ENCODE peak calls at places on chromosomes 11 and 22, in eight cellular contexts. Z, L, V, N, H, B, O and D are unnamed samples.

GRCh38 chr11:70141490-70142014 is 61.5 kb upstream of the FADD start:
- DNase-seq in H (no peak), Z (no peak), N (no peak), B (peak; percentile 87), L (no peak), V (no peak), O (no peak), D (no peak)

GRCh38 chr11:103488021-103488420 is 378.8 kb downstream of the DYNC2H1 start:
- DNase-seq in N (peak; percentile 63), Z (no peak), O (no peak), L (no peak), H (no peak), B (no peak), V (no peak), D (no peak)

GRCh38 chr11:35893796-35894475 is 49.9 kb upstream of the LDLRAD3 start:
- DNase-seq in N (no peak), O (no peak), L (no peak), B (no peak), H (peak; percentile 11), V (no peak), Z (no peak), D (no peak)

GRCh38 chr11:10450451-10451398 is 4.3 kb upstream of the AMPD3 start:
- DNase-seq in O (peak; percentile 35), V (peak; percentile 61), Z (no peak), L (peak; percentile 32), B (peak; percentile 72), N (no peak), H (peak; percentile 25), D (peak; percentile 32)

GRCh38 chr11:119205080-119205479 is 1.1 kb upstream of the CBL start:
- DNase-seq in H (no peak), O (no peak), V (no peak), B (no peak), N (no peak), Z (no peak), L (no peak), D (no peak)

GRCh38 chr22:27985323-27986275 is 66.5 kb upstream of the PITPNB start:
- DNase-seq in Z (no peak), L (no peak), H (no peak), N (no peak), V (no peak), B (no peak), O (no peak), D (no peak)

GRCh38 chr11:39149214-39149613 is 2310.2 kb downstream of the LRRC4C start:
- DNase-seq in L (no peak), B (no peak), O (no peak), V (no peak), H (no peak), N (no peak), Z (no peak), D (no peak)

GRCh38 chr11:3104051-3104714 is 47.0 kb upstream of the CARS1 start:
- DNase-seq in O (no peak), N (no peak), L (no peak), B (no peak), V (no peak), Z (no peak), H (no peak), D (peak; percentile 14)

GRCh38 chr22:45903355-45904149 is 73.4 kb downstream of the WNT7B start:
- DNase-seq in Z (no peak), O (no peak), N (peak; percentile 53), L (no peak), V (no peak), B (no peak), H (peak; percentile 58), D (no peak)

GRCh38 chr22:29912605-29913398 is 29.8 kb downstream of the MTMR3 start:
- DNase-seq in O (no peak), L (no peak), Z (no peak), B (no peak), H (peak; percentile 89), N (peak; percentile 96), V (no peak), D (no peak)

GRCh38 chr11:17636721-17637120 is 82.7 kb upstream of the MYOD1 start:
- DNase-seq in V (no peak), N (no peak), Z (no peak), B (no peak), O (no peak), L (no peak), H (no peak), D (no peak)

GRCh38 chr11:47183031-47183856 is 3.0 kb downstream of the PACSIN3 start:
- DNase-seq in O (no peak), L (no peak), H (no peak), N (no peak), B (no peak), Z (no peak), V (no peak), D (no peak)

GRCh38 chr22:22973336-22973735 is 85.7 kb downstream of the IGLL5 start:
- DNase-seq in B (no peak), H (no peak), N (no peak), V (no peak), L (no peak), O (no peak), Z (no peak), D (no peak)

GRCh38 chr11:129785383-129786111 is 30.1 kb upstream of the TMEM45B start:
- DNase-seq in Z (no peak), H (no peak), N (no peak), B (no peak), O (no peak), L (no peak), V (no peak), D (no peak)

GRCh38 chr11:118792642-118793124 is 1.7 kb upstream of the DDX6 start:
- DNase-seq in H (peak; percentile 85), V (peak; percentile 53), N (peak; percentile 75), L (peak; percentile 42), Z (no peak), B (peak; percentile 91), O (peak; percentile 70), D (peak; percentile 31)

GRCh38 chr11:34343153-34343552 is 14.7 kb downstream of the ABTB2 start:
- DNase-seq in H (peak; percentile 96), N (peak; percentile 87), L (no peak), B (no peak), O (no peak), V (no peak), Z (no peak), D (no peak)

GRCh38 chr11:127600674-127601073 is 600.1 kb upstream of the KIRREL3 start:
- DNase-seq in O (no peak), Z (no peak), H (no peak), L (no peak), B (no peak), N (no peak), V (no peak), D (no peak)

GRCh38 chr11:128473631-128474030 is 113.7 kb downstream of the ETS1 start:
- DNase-seq in Z (no peak), O (peak; percentile 77), N (no peak), V (no peak), L (no peak), H (no peak), B (no peak), D (no peak)

GRCh38 chr11:113895367-113896155 is 9.0 kb upstream of the HTR3B start:
- DNase-seq in B (peak; percentile 54), H (no peak), N (no peak), Z (no peak), V (no peak), L (no peak), O (no peak), D (no peak)

GRCh38 chr11:2994336-2994730 is 2.2 kb upstream of the NAP1L4 start:
- DNase-seq in B (no peak), V (no peak), Z (no peak), H (no peak), L (no peak), O (no peak), N (no peak), D (no peak)

GRCh38 chr11:12149672-12150225 is 39.4 kb downstream of the MICAL2 start:
- DNase-seq in Z (no peak), H (no peak), O (no peak), N (no peak), L (no peak), V (no peak), B (no peak), D (no peak)